ENCODE peak calls at places on chromosomes 13 and 19, in five cellular contexts. One of them, this sample, is unnamed.

GRCh38 chr19:11506101-11506555 is 489 bp upstream of the ZNF653 start:
- DNase-seq in endodermal cell: no peak
- DNase-seq in left ventricle myocardium inferior: no peak
- DNase-seq in GM23338: no peak
- DNase-seq in choroid plexus epithelial cell: no peak
- DNase-seq in this sample: no peak

GRCh38 chr19:18100710-18101109 is 3.1 kb downstream of the MAST3 start:
- DNase-seq in endodermal cell: peak
- DNase-seq in left ventricle myocardium inferior: no peak
- DNase-seq in GM23338: peak
- DNase-seq in choroid plexus epithelial cell: peak
- DNase-seq in this sample: no peak

GRCh38 chr19:35459414-35460082 is 11.5 kb downstream of the FFAR2 start:
- DNase-seq in endodermal cell: no peak
- DNase-seq in left ventricle myocardium inferior: peak
- DNase-seq in GM23338: no peak
- DNase-seq in choroid plexus epithelial cell: peak
- DNase-seq in this sample: no peak

GRCh38 chr13:47397739-47398138 is 500.9 kb upstream of the HTR2A start:
- DNase-seq in endodermal cell: no peak
- DNase-seq in left ventricle myocardium inferior: no peak
- DNase-seq in GM23338: peak
- DNase-seq in choroid plexus epithelial cell: peak
- DNase-seq in this sample: peak

GRCh38 chr19:38395381-38396127 is 7.1 kb downstream of the SPRED3 start:
- DNase-seq in endodermal cell: no peak
- DNase-seq in left ventricle myocardium inferior: no peak
- DNase-seq in GM23338: peak
- DNase-seq in choroid plexus epithelial cell: no peak
- DNase-seq in this sample: no peak

GRCh38 chr13:19586904-19587634 is 25.7 kb upstream of the TPTE2 start:
- DNase-seq in endodermal cell: no peak
- DNase-seq in left ventricle myocardium inferior: no peak
- DNase-seq in GM23338: peak
- DNase-seq in choroid plexus epithelial cell: peak
- DNase-seq in this sample: peak

GRCh38 chr13:20711301-20712044 is 8.0 kb downstream of the IL17D start:
- DNase-seq in endodermal cell: peak
- DNase-seq in left ventricle myocardium inferior: no peak
- DNase-seq in GM23338: peak
- DNase-seq in choroid plexus epithelial cell: no peak
- DNase-seq in this sample: no peak

GRCh38 chr13:114054269-114054668 is 78.2 kb downstream of the RASA3 start:
- DNase-seq in endodermal cell: peak
- DNase-seq in left ventricle myocardium inferior: no peak
- DNase-seq in GM23338: no peak
- DNase-seq in choroid plexus epithelial cell: no peak
- DNase-seq in this sample: peak

GRCh38 chr13:95317037-95317989 is 16.1 kb upstream of the ABCC4 start:
- DNase-seq in endodermal cell: no peak
- DNase-seq in left ventricle myocardium inferior: peak
- DNase-seq in GM23338: no peak
- DNase-seq in choroid plexus epithelial cell: peak
- DNase-seq in this sample: no peak

GRCh38 chr19:2519482-2519881 is 43.6 kb downstream of the GADD45B start:
- DNase-seq in endodermal cell: no peak
- DNase-seq in left ventricle myocardium inferior: no peak
- DNase-seq in GM23338: no peak
- DNase-seq in choroid plexus epithelial cell: no peak
- DNase-seq in this sample: no peak

GRCh38 chr13:50840327-50840726 is 3.2 kb downstream of the DLEU7 start:
- DNase-seq in endodermal cell: no peak
- DNase-seq in left ventricle myocardium inferior: no peak
- DNase-seq in GM23338: no peak
- DNase-seq in choroid plexus epithelial cell: no peak
- DNase-seq in this sample: no peak

GRCh38 chr13:113448885-113449692 is 4.2 kb downstream of the ADPRHL1 start:
- DNase-seq in endodermal cell: peak
- DNase-seq in left ventricle myocardium inferior: no peak
- DNase-seq in GM23338: no peak
- DNase-seq in choroid plexus epithelial cell: no peak
- DNase-seq in this sample: peak

GRCh38 chr19:13057147-13057572 is 45.5 kb downstream of the LYL1 start:
- DNase-seq in endodermal cell: peak
- DNase-seq in left ventricle myocardium inferior: no peak
- DNase-seq in GM23338: no peak
- DNase-seq in choroid plexus epithelial cell: no peak
- DNase-seq in this sample: no peak

GRCh38 chr13:32645854-32646253 is 59.6 kb downstream of the PDS5B start:
- DNase-seq in endodermal cell: no peak
- DNase-seq in left ventricle myocardium inferior: no peak
- DNase-seq in GM23338: no peak
- DNase-seq in choroid plexus epithelial cell: no peak
- DNase-seq in this sample: no peak

GRCh38 chr19:5293607-5294089 is 47.0 kb downstream of the PTPRS start:
- DNase-seq in endodermal cell: peak
- DNase-seq in left ventricle myocardium inferior: no peak
- DNase-seq in GM23338: peak
- DNase-seq in choroid plexus epithelial cell: peak
- DNase-seq in this sample: no peak

GRCh38 chr13:77916481-77916880 is 2.1 kb downstream of the EDNRB start:
- DNase-seq in endodermal cell: no peak
- DNase-seq in left ventricle myocardium inferior: no peak
- DNase-seq in GM23338: no peak
- DNase-seq in choroid plexus epithelial cell: no peak
- DNase-seq in this sample: no peak

GRCh38 chr13:39554371-39554770 is 48.6 kb downstream of the LHFPL6 start:
- DNase-seq in endodermal cell: no peak
- DNase-seq in left ventricle myocardium inferior: no peak
- DNase-seq in GM23338: no peak
- DNase-seq in choroid plexus epithelial cell: no peak
- DNase-seq in this sample: no peak

GRCh38 chr13:96963786-96964475 is 30.3 kb downstream of the OXGR1 start:
- DNase-seq in endodermal cell: no peak
- DNase-seq in left ventricle myocardium inferior: no peak
- DNase-seq in GM23338: no peak
- DNase-seq in choroid plexus epithelial cell: peak
- DNase-seq in this sample: no peak

GRCh38 chr13:74134777-74135305 is 637 bp upstream of the KLF12 start:
- DNase-seq in endodermal cell: no peak
- DNase-seq in left ventricle myocardium inferior: peak
- DNase-seq in GM23338: no peak
- DNase-seq in choroid plexus epithelial cell: no peak
- DNase-seq in this sample: peak

GRCh38 chr19:17475541-17476115 is 5.3 kb downstream of the SLC27A1 start:
- DNase-seq in endodermal cell: no peak
- DNase-seq in left ventricle myocardium inferior: peak
- DNase-seq in GM23338: no peak
- DNase-seq in choroid plexus epithelial cell: peak
- DNase-seq in this sample: no peak

GRCh38 chr13:113652404-113653263 is 5.4 kb downstream of the ATP4B start:
- DNase-seq in endodermal cell: peak
- DNase-seq in left ventricle myocardium inferior: peak
- DNase-seq in GM23338: no peak
- DNase-seq in choroid plexus epithelial cell: no peak
- DNase-seq in this sample: no peak

GRCh38 chr19:6103217-6103644 is 7.1 kb downstream of the RFX2 start:
- DNase-seq in endodermal cell: no peak
- DNase-seq in left ventricle myocardium inferior: peak
- DNase-seq in GM23338: no peak
- DNase-seq in choroid plexus epithelial cell: peak
- DNase-seq in this sample: peak

GRCh38 chr13:75151081-75151643 is 330.8 kb downstream of the TBC1D4 start:
- DNase-seq in endodermal cell: no peak
- DNase-seq in left ventricle myocardium inferior: no peak
- DNase-seq in GM23338: no peak
- DNase-seq in choroid plexus epithelial cell: peak
- DNase-seq in this sample: no peak

GRCh38 chr13:109336730-109337129 is 449.7 kb downstream of the IRS2 start:
- DNase-seq in endodermal cell: no peak
- DNase-seq in left ventricle myocardium inferior: no peak
- DNase-seq in GM23338: no peak
- DNase-seq in choroid plexus epithelial cell: peak
- DNase-seq in this sample: peak

GRCh38 chr19:6705931-6706632 is 14.4 kb downstream of the C3 start:
- DNase-seq in endodermal cell: no peak
- DNase-seq in left ventricle myocardium inferior: no peak
- DNase-seq in GM23338: no peak
- DNase-seq in choroid plexus epithelial cell: no peak
- DNase-seq in this sample: no peak

DNA sequence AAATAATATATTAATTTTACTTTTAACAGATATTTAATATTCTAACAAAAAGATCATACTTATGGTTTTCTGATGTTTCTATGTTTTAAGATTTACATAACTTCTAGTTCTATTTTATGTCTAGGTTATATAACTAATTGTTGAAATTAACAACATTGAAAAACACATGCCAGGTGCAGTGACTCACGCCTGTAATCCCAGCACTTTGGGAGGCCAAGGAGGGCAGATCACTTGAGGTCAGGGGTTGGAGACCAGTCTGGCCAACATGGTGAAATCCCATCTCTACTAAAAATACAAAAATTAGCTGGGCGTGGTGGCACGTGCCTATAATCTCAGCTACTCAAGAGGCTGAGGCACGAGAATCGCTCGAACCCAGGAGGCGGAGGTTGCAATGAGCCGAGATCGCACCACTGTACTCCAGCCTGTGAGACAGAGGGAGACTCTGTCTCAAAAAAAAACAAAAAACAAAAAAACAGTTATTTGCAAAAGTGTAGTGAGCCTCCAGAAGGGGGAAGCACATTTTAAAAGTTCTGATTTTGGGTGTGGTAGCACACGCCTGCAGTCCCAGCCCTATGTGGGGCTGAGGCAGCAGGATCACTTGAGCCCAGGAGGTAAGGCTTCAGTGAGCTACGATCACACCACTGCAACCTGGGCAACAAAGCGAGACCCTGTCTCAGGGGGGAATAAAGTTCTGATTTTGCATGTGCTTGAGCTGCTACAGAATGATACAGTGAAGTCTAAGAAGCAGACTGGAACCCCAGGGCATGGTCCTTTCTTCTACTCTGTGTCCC is 18.6 kb downstream of the MIPEP start:
- DNase-seq in endodermal cell: no peak
- DNase-seq in left ventricle myocardium inferior: no peak
- DNase-seq in GM23338: no peak
- DNase-seq in choroid plexus epithelial cell: no peak
- DNase-seq in this sample: no peak
- TF ChIP-seq CTCF in endodermal cell: no peak
- TF ChIP-seq CTCF in left ventricle myocardium inferior: no peak
- TF ChIP-seq CTCF in GM23338: no peak
- TF ChIP-seq CTCF in choroid plexus epithelial cell: peak
- TF ChIP-seq CTCF in this sample: no peak

DNA sequence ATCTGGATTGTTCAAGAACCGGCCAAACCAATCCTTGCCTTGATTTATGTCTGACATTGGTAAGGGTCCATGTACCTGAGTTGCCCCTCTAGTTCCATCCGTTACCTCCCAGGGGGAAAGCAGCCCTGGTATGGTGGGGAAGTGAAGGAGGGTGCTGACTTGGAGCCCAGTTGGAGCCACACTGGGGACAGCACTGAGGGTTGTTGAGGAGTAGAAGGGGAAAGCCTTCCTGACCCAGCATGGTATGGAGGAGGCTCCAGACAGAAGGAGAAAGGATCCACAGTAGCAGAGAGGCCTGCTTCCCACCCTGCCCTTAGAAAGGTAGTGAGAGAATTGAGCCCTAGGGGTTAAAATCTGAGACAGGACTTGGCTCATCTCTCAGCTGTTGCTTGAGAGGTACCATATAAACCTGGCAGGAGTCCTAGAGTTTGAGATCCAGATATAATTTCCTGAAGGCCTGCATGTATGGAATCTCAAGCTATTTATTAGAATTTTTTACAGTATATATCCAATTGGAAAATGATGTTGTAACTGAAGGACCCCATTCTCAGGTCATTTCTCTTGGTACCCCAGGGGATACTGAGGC is 16.7 kb upstream of the FCGBP start:
- DNase-seq in endodermal cell: no peak
- DNase-seq in left ventricle myocardium inferior: no peak
- DNase-seq in GM23338: no peak
- DNase-seq in choroid plexus epithelial cell: no peak
- DNase-seq in this sample: no peak
- TF ChIP-seq CTCF in endodermal cell: no peak
- TF ChIP-seq CTCF in left ventricle myocardium inferior: no peak
- TF ChIP-seq CTCF in GM23338: no peak
- TF ChIP-seq CTCF in choroid plexus epithelial cell: no peak
- TF ChIP-seq CTCF in this sample: no peak

DNA sequence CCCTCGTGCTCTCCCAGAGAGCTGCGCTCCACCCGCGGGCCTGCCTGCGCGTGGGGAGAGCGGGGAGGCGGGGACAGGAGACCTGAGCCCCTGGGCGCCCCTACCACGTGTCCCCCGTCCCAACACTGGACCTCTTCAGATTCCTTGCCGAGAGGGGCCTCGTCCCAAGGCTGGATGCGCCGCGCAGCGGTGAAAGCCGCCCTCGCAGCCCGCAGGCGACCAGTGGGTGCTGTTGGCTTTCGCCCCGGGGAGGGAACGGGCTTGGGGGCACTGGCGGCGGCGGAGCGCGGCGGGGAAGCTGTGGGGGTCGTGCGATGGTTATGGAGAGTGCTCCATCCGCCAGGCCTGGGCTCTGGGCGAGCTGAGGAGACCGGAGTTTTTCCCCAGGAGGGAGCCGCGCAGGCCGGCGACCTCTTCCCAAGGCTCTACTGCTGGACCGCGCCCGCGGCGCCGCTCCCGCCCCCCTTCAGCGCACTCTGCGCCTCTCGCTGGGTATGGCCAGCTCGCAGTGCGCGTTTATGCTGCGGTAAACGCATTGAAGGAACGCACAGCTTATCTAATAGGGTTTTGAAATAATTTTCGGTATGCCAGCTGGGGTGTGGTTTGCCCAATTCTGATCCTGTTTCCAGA is 17.2 kb upstream of the RNF17 start:
- DNase-seq in endodermal cell: peak
- DNase-seq in left ventricle myocardium inferior: no peak
- DNase-seq in GM23338: peak
- DNase-seq in choroid plexus epithelial cell: peak
- DNase-seq in this sample: no peak
- TF ChIP-seq CTCF in endodermal cell: peak
- TF ChIP-seq CTCF in left ventricle myocardium inferior: peak
- TF ChIP-seq CTCF in GM23338: peak
- TF ChIP-seq CTCF in choroid plexus epithelial cell: peak
- TF ChIP-seq CTCF in this sample: no peak

DNA sequence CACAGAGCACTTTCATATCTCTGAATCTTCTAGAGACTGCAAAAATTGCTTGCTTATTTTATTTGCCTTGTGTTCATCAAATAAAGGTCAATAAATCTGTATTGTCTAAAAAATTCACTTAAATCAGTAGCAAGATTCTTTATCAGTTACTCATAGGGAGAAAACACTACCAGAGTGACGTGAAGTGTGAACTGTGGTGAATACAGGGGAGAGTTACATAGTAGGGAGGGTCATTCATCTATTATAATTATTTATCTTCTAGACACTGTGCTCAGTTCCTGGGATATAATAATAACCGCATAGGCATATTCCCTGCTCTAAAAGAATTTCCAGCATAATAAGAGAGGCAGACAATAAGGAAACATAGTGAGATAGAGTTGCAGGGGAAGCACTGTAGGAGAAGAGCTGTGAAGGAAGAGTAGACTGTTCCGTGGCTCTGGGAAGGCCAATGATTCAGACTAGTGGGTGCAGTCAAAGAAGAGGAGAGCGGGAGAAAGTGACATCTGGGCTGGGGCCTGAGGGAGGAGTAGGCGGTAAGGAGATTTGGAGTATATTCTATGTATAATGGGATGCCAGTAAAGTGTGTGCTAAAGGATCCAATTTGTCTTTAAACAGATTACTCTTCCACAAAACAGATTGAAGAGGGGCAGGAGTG is 84.0 kb upstream of the TDRD3 start:
- DNase-seq in endodermal cell: no peak
- DNase-seq in left ventricle myocardium inferior: no peak
- DNase-seq in GM23338: no peak
- DNase-seq in choroid plexus epithelial cell: peak
- DNase-seq in this sample: no peak
- TF ChIP-seq CTCF in endodermal cell: no peak
- TF ChIP-seq CTCF in left ventricle myocardium inferior: no peak
- TF ChIP-seq CTCF in GM23338: no peak
- TF ChIP-seq CTCF in choroid plexus epithelial cell: no peak
- TF ChIP-seq CTCF in this sample: no peak